ENCODE peak calls at places on chromosomes 4 and X, in nine cellular contexts. One of them, this sample, is unnamed.

GRCh38 chr4:26467724-26468123 is 22.6 kb downstream of the CCKAR start:
- DNase-seq in PC-3: no peak
- DNase-seq in stimulated activated CD8-positive, alpha-beta memory T cell treated with anti-CD3 and anti-CD28 coated beads, Interleukin-4, amount 100 ng/mL, for 4 hours: no peak
- DNase-seq in neural progenitor cell: no peak
- DNase-seq in NT2/D1: no peak
- DNase-seq in H54: no peak
- DNase-seq in fibroblast of mammary gland: no peak
- DNase-seq in AG09309: no peak
- DNase-seq in GM13977: no peak
- DNase-seq in this sample: no peak

GRCh38 chr4:78737020-78737419 is 39.1 kb upstream of the BMP2K start:
- DNase-seq in GM13977: peak; percentile 17
- DNase-seq in fibroblast of mammary gland: no peak
- DNase-seq in AG09309: no peak
- DNase-seq in NT2/D1: no peak
- DNase-seq in PC-3: no peak
- DNase-seq in stimulated activated CD8-positive, alpha-beta memory T cell treated with anti-CD3 and anti-CD28 coated beads, Interleukin-4, amount 100 ng/mL, for 4 hours: no peak
- DNase-seq in neural progenitor cell: no peak
- DNase-seq in H54: no peak
- DNase-seq in this sample: no peak

GRCh38 chr4:40307627-40308497 is 27.3 kb upstream of the CHRNA9 start:
- DNase-seq in AG09309: no peak
- DNase-seq in PC-3: no peak
- DNase-seq in fibroblast of mammary gland: no peak
- DNase-seq in stimulated activated CD8-positive, alpha-beta memory T cell treated with anti-CD3 and anti-CD28 coated beads, Interleukin-4, amount 100 ng/mL, for 4 hours: peak; percentile 49
- DNase-seq in H54: no peak
- DNase-seq in GM13977: no peak
- DNase-seq in NT2/D1: no peak
- DNase-seq in neural progenitor cell: no peak
- DNase-seq in this sample: no peak

GRCh38 chrX:118823263-118824172 is at the start of gene ZCCHC12:
- DNase-seq in GM13977: peak; percentile 56
- DNase-seq in neural progenitor cell: peak; percentile 91
- DNase-seq in PC-3: peak; percentile 40
- DNase-seq in AG09309: no peak
- DNase-seq in H54: peak; percentile 18
- DNase-seq in fibroblast of mammary gland: peak; percentile 36
- DNase-seq in stimulated activated CD8-positive, alpha-beta memory T cell treated with anti-CD3 and anti-CD28 coated beads, Interleukin-4, amount 100 ng/mL, for 4 hours: no peak
- DNase-seq in NT2/D1: peak; percentile 84
- DNase-seq in this sample: peak; percentile 67

GRCh38 chr4:169070071-169070894 is 60.2 kb upstream of the CBR4 start:
- DNase-seq in H54: peak; percentile 26
- DNase-seq in PC-3: peak; percentile 97
- DNase-seq in AG09309: peak; percentile 95
- DNase-seq in neural progenitor cell: peak; percentile 70
- DNase-seq in NT2/D1: peak; percentile 64
- DNase-seq in fibroblast of mammary gland: peak; percentile 94
- DNase-seq in stimulated activated CD8-positive, alpha-beta memory T cell treated with anti-CD3 and anti-CD28 coated beads, Interleukin-4, amount 100 ng/mL, for 4 hours: no peak
- DNase-seq in GM13977: no peak
- DNase-seq in this sample: no peak

GRCh38 chr4:26757751-26758150 is 102.9 kb upstream of the STIM2 start:
- DNase-seq in neural progenitor cell: no peak
- DNase-seq in NT2/D1: no peak
- DNase-seq in GM13977: no peak
- DNase-seq in fibroblast of mammary gland: no peak
- DNase-seq in AG09309: no peak
- DNase-seq in PC-3: no peak
- DNase-seq in H54: no peak
- DNase-seq in stimulated activated CD8-positive, alpha-beta memory T cell treated with anti-CD3 and anti-CD28 coated beads, Interleukin-4, amount 100 ng/mL, for 4 hours: no peak
- DNase-seq in this sample: no peak

GRCh38 chrX:7709845-7710244 is 133.1 kb upstream of the VCX start:
- DNase-seq in H54: no peak
- DNase-seq in PC-3: no peak
- DNase-seq in neural progenitor cell: no peak
- DNase-seq in fibroblast of mammary gland: no peak
- DNase-seq in AG09309: no peak
- DNase-seq in stimulated activated CD8-positive, alpha-beta memory T cell treated with anti-CD3 and anti-CD28 coated beads, Interleukin-4, amount 100 ng/mL, for 4 hours: no peak
- DNase-seq in GM13977: no peak
- DNase-seq in NT2/D1: no peak
- DNase-seq in this sample: no peak

GRCh38 chr4:118888666-118889312 is at the start of gene SYNPO2:
- DNase-seq in neural progenitor cell: peak; percentile 89
- DNase-seq in stimulated activated CD8-positive, alpha-beta memory T cell treated with anti-CD3 and anti-CD28 coated beads, Interleukin-4, amount 100 ng/mL, for 4 hours: no peak
- DNase-seq in fibroblast of mammary gland: peak; percentile 81
- DNase-seq in H54: peak; percentile 28
- DNase-seq in PC-3: peak; percentile 59
- DNase-seq in AG09309: peak; percentile 31
- DNase-seq in NT2/D1: peak; percentile 48
- DNase-seq in GM13977: peak; percentile 35
- DNase-seq in this sample: peak; percentile 90

GRCh38 chr4:123919576-123920098 is 523.0 kb downstream of the SPRY1 start:
- DNase-seq in AG09309: no peak
- DNase-seq in H54: no peak
- DNase-seq in fibroblast of mammary gland: no peak
- DNase-seq in NT2/D1: no peak
- DNase-seq in stimulated activated CD8-positive, alpha-beta memory T cell treated with anti-CD3 and anti-CD28 coated beads, Interleukin-4, amount 100 ng/mL, for 4 hours: no peak
- DNase-seq in neural progenitor cell: no peak
- DNase-seq in PC-3: no peak
- DNase-seq in GM13977: no peak
- DNase-seq in this sample: no peak

GRCh38 chr4:122712782-122713181 is 19.7 kb upstream of the BBS12 start:
- DNase-seq in NT2/D1: no peak
- DNase-seq in AG09309: no peak
- DNase-seq in PC-3: peak; percentile 16
- DNase-seq in GM13977: no peak
- DNase-seq in stimulated activated CD8-positive, alpha-beta memory T cell treated with anti-CD3 and anti-CD28 coated beads, Interleukin-4, amount 100 ng/mL, for 4 hours: no peak
- DNase-seq in fibroblast of mammary gland: peak; percentile 70
- DNase-seq in neural progenitor cell: no peak
- DNase-seq in H54: no peak
- DNase-seq in this sample: no peak

GRCh38 chr4:123696712-123697111 is 300.1 kb downstream of the SPRY1 start:
- DNase-seq in fibroblast of mammary gland: no peak
- DNase-seq in GM13977: no peak
- DNase-seq in PC-3: no peak
- DNase-seq in H54: no peak
- DNase-seq in stimulated activated CD8-positive, alpha-beta memory T cell treated with anti-CD3 and anti-CD28 coated beads, Interleukin-4, amount 100 ng/mL, for 4 hours: no peak
- DNase-seq in NT2/D1: no peak
- DNase-seq in AG09309: no peak
- DNase-seq in neural progenitor cell: no peak
- DNase-seq in this sample: no peak

GRCh38 chr4:120070191-120070590 is 3.5 kb upstream of the MAD2L1 start:
- DNase-seq in fibroblast of mammary gland: peak; percentile 42
- DNase-seq in neural progenitor cell: no peak
- DNase-seq in GM13977: no peak
- DNase-seq in NT2/D1: no peak
- DNase-seq in PC-3: no peak
- DNase-seq in stimulated activated CD8-positive, alpha-beta memory T cell treated with anti-CD3 and anti-CD28 coated beads, Interleukin-4, amount 100 ng/mL, for 4 hours: no peak
- DNase-seq in AG09309: peak; percentile 32
- DNase-seq in H54: no peak
- DNase-seq in this sample: no peak

GRCh38 chr4:154332681-154333421 is 158.7 kb downstream of the DCHS2 start:
- DNase-seq in fibroblast of mammary gland: peak; percentile 30
- DNase-seq in neural progenitor cell: peak; percentile 87
- DNase-seq in AG09309: no peak
- DNase-seq in GM13977: no peak
- DNase-seq in NT2/D1: no peak
- DNase-seq in PC-3: no peak
- DNase-seq in H54: no peak
- DNase-seq in stimulated activated CD8-positive, alpha-beta memory T cell treated with anti-CD3 and anti-CD28 coated beads, Interleukin-4, amount 100 ng/mL, for 4 hours: no peak
- DNase-seq in this sample: no peak

GRCh38 chr4:104906274-104906673 is 240.4 kb upstream of the TET2 start:
- DNase-seq in neural progenitor cell: no peak
- DNase-seq in PC-3: no peak
- DNase-seq in NT2/D1: no peak
- DNase-seq in H54: no peak
- DNase-seq in GM13977: no peak
- DNase-seq in fibroblast of mammary gland: no peak
- DNase-seq in AG09309: no peak
- DNase-seq in stimulated activated CD8-positive, alpha-beta memory T cell treated with anti-CD3 and anti-CD28 coated beads, Interleukin-4, amount 100 ng/mL, for 4 hours: no peak
- DNase-seq in this sample: no peak

GRCh38 chrX:28158019-28158777 is 176.9 kb upstream of the DCAF8L1 start:
- DNase-seq in stimulated activated CD8-positive, alpha-beta memory T cell treated with anti-CD3 and anti-CD28 coated beads, Interleukin-4, amount 100 ng/mL, for 4 hours: no peak
- DNase-seq in H54: no peak
- DNase-seq in fibroblast of mammary gland: no peak
- DNase-seq in PC-3: no peak
- DNase-seq in GM13977: no peak
- DNase-seq in neural progenitor cell: peak; percentile 78
- DNase-seq in AG09309: no peak
- DNase-seq in NT2/D1: peak; percentile 33
- DNase-seq in this sample: no peak

GRCh38 chr4:16812041-16812440 is 86.4 kb downstream of the LDB2 start:
- DNase-seq in AG09309: no peak
- DNase-seq in PC-3: no peak
- DNase-seq in fibroblast of mammary gland: no peak
- DNase-seq in stimulated activated CD8-positive, alpha-beta memory T cell treated with anti-CD3 and anti-CD28 coated beads, Interleukin-4, amount 100 ng/mL, for 4 hours: no peak
- DNase-seq in NT2/D1: no peak
- DNase-seq in GM13977: no peak
- DNase-seq in neural progenitor cell: no peak
- DNase-seq in H54: no peak
- DNase-seq in this sample: no peak

GRCh38 chr4:41124916-41125548 is 89.3 kb downstream of the APBB2 start:
- DNase-seq in AG09309: no peak
- DNase-seq in neural progenitor cell: no peak
- DNase-seq in fibroblast of mammary gland: no peak
- DNase-seq in stimulated activated CD8-positive, alpha-beta memory T cell treated with anti-CD3 and anti-CD28 coated beads, Interleukin-4, amount 100 ng/mL, for 4 hours: no peak
- DNase-seq in H54: no peak
- DNase-seq in NT2/D1: no peak
- DNase-seq in GM13977: no peak
- DNase-seq in PC-3: no peak
- DNase-seq in this sample: no peak

GRCh38 chr4:110008540-110008939 is 95.9 kb downstream of the EGF start:
- DNase-seq in NT2/D1: no peak
- DNase-seq in stimulated activated CD8-positive, alpha-beta memory T cell treated with anti-CD3 and anti-CD28 coated beads, Interleukin-4, amount 100 ng/mL, for 4 hours: no peak
- DNase-seq in fibroblast of mammary gland: no peak
- DNase-seq in neural progenitor cell: no peak
- DNase-seq in H54: no peak
- DNase-seq in AG09309: no peak
- DNase-seq in GM13977: no peak
- DNase-seq in PC-3: no peak
- DNase-seq in this sample: no peak

GRCh38 chr4:158722291-158722916 is 792 bp downstream of the PPID start:
- DNase-seq in PC-3: peak; percentile 26
- DNase-seq in AG09309: no peak
- DNase-seq in neural progenitor cell: peak; percentile 58
- DNase-seq in NT2/D1: no peak
- DNase-seq in stimulated activated CD8-positive, alpha-beta memory T cell treated with anti-CD3 and anti-CD28 coated beads, Interleukin-4, amount 100 ng/mL, for 4 hours: no peak
- DNase-seq in GM13977: no peak
- DNase-seq in fibroblast of mammary gland: peak; percentile 55
- DNase-seq in H54: no peak
- DNase-seq in this sample: no peak

GRCh38 chr4:127975121-127975770 is 10.0 kb downstream of the ABHD18 start:
- DNase-seq in stimulated activated CD8-positive, alpha-beta memory T cell treated with anti-CD3 and anti-CD28 coated beads, Interleukin-4, amount 100 ng/mL, for 4 hours: no peak
- DNase-seq in fibroblast of mammary gland: peak; percentile 77
- DNase-seq in GM13977: no peak
- DNase-seq in PC-3: peak; percentile 94
- DNase-seq in AG09309: no peak
- DNase-seq in H54: no peak
- DNase-seq in neural progenitor cell: no peak
- DNase-seq in NT2/D1: no peak
- DNase-seq in this sample: no peak

GRCh38 chr4:175779081-175779620 is 32.9 kb downstream of the GPM6A start:
- DNase-seq in H54: no peak
- DNase-seq in NT2/D1: no peak
- DNase-seq in GM13977: no peak
- DNase-seq in neural progenitor cell: no peak
- DNase-seq in PC-3: no peak
- DNase-seq in fibroblast of mammary gland: no peak
- DNase-seq in stimulated activated CD8-positive, alpha-beta memory T cell treated with anti-CD3 and anti-CD28 coated beads, Interleukin-4, amount 100 ng/mL, for 4 hours: no peak
- DNase-seq in AG09309: no peak
- DNase-seq in this sample: no peak

GRCh38 chr4:54773022-54773421 is 115.3 kb downstream of the KIT start:
- DNase-seq in H54: no peak
- DNase-seq in GM13977: no peak
- DNase-seq in PC-3: no peak
- DNase-seq in fibroblast of mammary gland: no peak
- DNase-seq in AG09309: no peak
- DNase-seq in NT2/D1: no peak
- DNase-seq in neural progenitor cell: no peak
- DNase-seq in stimulated activated CD8-positive, alpha-beta memory T cell treated with anti-CD3 and anti-CD28 coated beads, Interleukin-4, amount 100 ng/mL, for 4 hours: no peak
- DNase-seq in this sample: no peak

GRCh38 chr4:176478076-176478475 is 158.3 kb downstream of the SPCS3 start:
- DNase-seq in PC-3: no peak
- DNase-seq in H54: no peak
- DNase-seq in AG09309: no peak
- DNase-seq in GM13977: no peak
- DNase-seq in NT2/D1: no peak
- DNase-seq in neural progenitor cell: no peak
- DNase-seq in fibroblast of mammary gland: no peak
- DNase-seq in stimulated activated CD8-positive, alpha-beta memory T cell treated with anti-CD3 and anti-CD28 coated beads, Interleukin-4, amount 100 ng/mL, for 4 hours: no peak
- DNase-seq in this sample: no peak

GRCh38 chr4:41377196-41377595 is 120.5 kb downstream of the UCHL1 start:
- DNase-seq in PC-3: no peak
- DNase-seq in H54: no peak
- DNase-seq in AG09309: no peak
- DNase-seq in NT2/D1: no peak
- DNase-seq in neural progenitor cell: no peak
- DNase-seq in fibroblast of mammary gland: no peak
- DNase-seq in stimulated activated CD8-positive, alpha-beta memory T cell treated with anti-CD3 and anti-CD28 coated beads, Interleukin-4, amount 100 ng/mL, for 4 hours: no peak
- DNase-seq in GM13977: no peak
- DNase-seq in this sample: no peak

GRCh38 chr4:61445374-61446063 is 245.4 kb downstream of the ADGRL3 start:
- DNase-seq in AG09309: no peak
- DNase-seq in neural progenitor cell: no peak
- DNase-seq in GM13977: no peak
- DNase-seq in H54: no peak
- DNase-seq in stimulated activated CD8-positive, alpha-beta memory T cell treated with anti-CD3 and anti-CD28 coated beads, Interleukin-4, amount 100 ng/mL, for 4 hours: no peak
- DNase-seq in PC-3: no peak
- DNase-seq in NT2/D1: no peak
- DNase-seq in fibroblast of mammary gland: no peak
- DNase-seq in this sample: no peak

GRCh38 chr4:86927843-86928395 is 6.9 kb upstream of the AFF1 start:
- DNase-seq in PC-3: peak; percentile 95
- DNase-seq in neural progenitor cell: no peak
- DNase-seq in NT2/D1: no peak
- DNase-seq in fibroblast of mammary gland: peak; percentile 100
- DNase-seq in stimulated activated CD8-positive, alpha-beta memory T cell treated with anti-CD3 and anti-CD28 coated beads, Interleukin-4, amount 100 ng/mL, for 4 hours: no peak
- DNase-seq in AG09309: peak; percentile 82
- DNase-seq in GM13977: no peak
- DNase-seq in H54: no peak
- DNase-seq in this sample: peak; percentile 91

GRCh38 chr4:142645478-142646108 is 200.5 kb downstream of the INPP4B start:
- DNase-seq in NT2/D1: no peak
- DNase-seq in AG09309: no peak
- DNase-seq in PC-3: no peak
- DNase-seq in stimulated activated CD8-positive, alpha-beta memory T cell treated with anti-CD3 and anti-CD28 coated beads, Interleukin-4, amount 100 ng/mL, for 4 hours: no peak
- DNase-seq in H54: no peak
- DNase-seq in neural progenitor cell: no peak
- DNase-seq in GM13977: no peak
- DNase-seq in fibroblast of mammary gland: no peak
- DNase-seq in this sample: no peak

GRCh38 chrX:153635788-153636668 is 11.0 kb upstream of the DUSP9 start:
- DNase-seq in stimulated activated CD8-positive, alpha-beta memory T cell treated with anti-CD3 and anti-CD28 coated beads, Interleukin-4, amount 100 ng/mL, for 4 hours: no peak
- DNase-seq in PC-3: peak; percentile 44
- DNase-seq in NT2/D1: no peak
- DNase-seq in neural progenitor cell: peak; percentile 67
- DNase-seq in H54: peak; percentile 77
- DNase-seq in GM13977: peak; percentile 22
- DNase-seq in fibroblast of mammary gland: peak; percentile 4
- DNase-seq in AG09309: no peak
- DNase-seq in this sample: no peak

GRCh38 chr4:164252286-164252685 is 501.6 kb upstream of the SMIM31 start:
- DNase-seq in stimulated activated CD8-positive, alpha-beta memory T cell treated with anti-CD3 and anti-CD28 coated beads, Interleukin-4, amount 100 ng/mL, for 4 hours: no peak
- DNase-seq in GM13977: no peak
- DNase-seq in AG09309: no peak
- DNase-seq in neural progenitor cell: peak; percentile 88
- DNase-seq in H54: peak; percentile 2
- DNase-seq in NT2/D1: peak; percentile 42
- DNase-seq in PC-3: no peak
- DNase-seq in fibroblast of mammary gland: peak; percentile 8
- DNase-seq in this sample: no peak

GRCh38 chrX:3415011-3415410 is 68.6 kb upstream of the MXRA5 start:
- DNase-seq in H54: no peak
- DNase-seq in GM13977: no peak
- DNase-seq in neural progenitor cell: no peak
- DNase-seq in fibroblast of mammary gland: no peak
- DNase-seq in AG09309: no peak
- DNase-seq in PC-3: no peak
- DNase-seq in stimulated activated CD8-positive, alpha-beta memory T cell treated with anti-CD3 and anti-CD28 coated beads, Interleukin-4, amount 100 ng/mL, for 4 hours: no peak
- DNase-seq in NT2/D1: no peak
- DNase-seq in this sample: no peak

GRCh38 chr4:128560754-128561495 is 248.6 kb upstream of the JADE1 start:
- DNase-seq in NT2/D1: no peak
- DNase-seq in PC-3: no peak
- DNase-seq in AG09309: no peak
- DNase-seq in stimulated activated CD8-positive, alpha-beta memory T cell treated with anti-CD3 and anti-CD28 coated beads, Interleukin-4, amount 100 ng/mL, for 4 hours: no peak
- DNase-seq in fibroblast of mammary gland: no peak
- DNase-seq in neural progenitor cell: no peak
- DNase-seq in GM13977: no peak
- DNase-seq in H54: no peak
- DNase-seq in this sample: no peak